ENCODE peak calls at places on chromosome 14, in eight cellular contexts. T is PC-9, A is HepG2, B is HFFc6, Q is transverse colon, H is IMR-90, I is astrocyte of the spinal cord, Y is AG09319. K is an unnamed sample.

GRCh38 chr14:57974896-57975295 is 109.0 kb upstream of the SLC35F4 start:
- DNase-seq in T (no peak), A (no peak), B (no peak), Q (no peak), H (no peak), I (no peak), Y (no peak), K (no peak)

GRCh38 chr14:72737560-72737943 is 156.3 kb downstream of the DPF3 start:
- DNase-seq in T (no peak), A (no peak), B (peak), Q (no peak), H (no peak), I (no peak), Y (no peak), K (no peak)

GRCh38 chr14:25833341-25834121 is 764.3 kb downstream of the NOVA1 start:
- DNase-seq in T (peak), A (peak), B (no peak), Q (peak), H (no peak), I (peak), Y (no peak), K (peak)

GRCh38 chr14:35533357-35534129 is 421 bp upstream of the INSM2 start:
- DNase-seq in T (peak), A (peak), B (peak), Q (peak), H (peak), I (peak), Y (no peak), K (peak)

GRCh38 chr14:80135305-80136088 is 75.8 kb downstream of the DIO2 start:
- DNase-seq in T (no peak), A (no peak), B (no peak), Q (no peak), H (no peak), I (peak), Y (no peak), K (no peak)

GRCh38 chr14:90758959-90759358 is 57.3 kb downstream of the TTC7B start:
- DNase-seq in T (no peak), A (no peak), B (no peak), Q (peak), H (peak), I (no peak), Y (no peak), K (no peak)

GRCh38 chr14:104994988-104995387 is 9.4 kb downstream of the CLBA1 start:
- DNase-seq in T (no peak), A (no peak), B (no peak), Q (no peak), H (no peak), I (no peak), Y (no peak), K (no peak)

GRCh38 chr14:31395572-31396205 is 24.7 kb downstream of the HEATR5A start:
- DNase-seq in T (no peak), A (no peak), B (no peak), Q (no peak), H (no peak), I (no peak), Y (no peak), K (no peak)

GRCh38 chr14:66662374-66662773 is 154.4 kb downstream of the GPHN start:
- DNase-seq in T (peak), A (peak), B (no peak), Q (no peak), H (no peak), I (no peak), Y (no peak), K (peak)

GRCh38 chr14:77302926-77303325 is 17.8 kb downstream of the POMT2 start:
- DNase-seq in T (peak), A (peak), B (peak), Q (no peak), H (peak), I (peak), Y (no peak), K (peak)

GRCh38 chr14:95236221-95236620 is 78.9 kb upstream of the DICER1 start:
- DNase-seq in T (no peak), A (no peak), B (no peak), Q (no peak), H (no peak), I (no peak), Y (no peak), K (no peak)

GRCh38 chr14:75978249-75978731 is 3.5 kb downstream of the TGFB3 start:
- DNase-seq in T (no peak), A (no peak), B (no peak), Q (peak), H (no peak), I (no peak), Y (no peak), K (peak)

GRCh38 chr14:101322223-101322622 is 239.1 kb upstream of the DIO3 start:
- DNase-seq in T (no peak), A (no peak), B (no peak), Q (no peak), H (no peak), I (no peak), Y (no peak), K (no peak)

GRCh38 chr14:103393687-103394626 is 8.7 kb downstream of the MARK3 start:
- DNase-seq in T (no peak), A (no peak), B (peak), Q (no peak), H (peak), I (peak), Y (no peak), K (peak)

GRCh38 chr14:74551001-74551400 is 57.4 kb downstream of the ISCA2 start:
- DNase-seq in T (no peak), A (no peak), B (no peak), Q (no peak), H (no peak), I (no peak), Y (no peak), K (no peak)

GRCh38 chr14:75476274-75476995 is 45.8 kb upstream of the BATF start:
- DNase-seq in T (no peak), A (peak), B (no peak), Q (peak), H (peak), I (no peak), Y (no peak), K (no peak)

GRCh38 chr14:102159841-102160240 is 20.1 kb downstream of the WDR20 start:
- DNase-seq in T (no peak), A (no peak), B (no peak), Q (no peak), H (no peak), I (no peak), Y (no peak), K (no peak)

GRCh38 chr14:34872822-34873590 is 2.2 kb downstream of the BAZ1A start:
- DNase-seq in T (peak), A (peak), B (peak), Q (peak), H (peak), I (peak), Y (no peak), K (peak)

GRCh38 chr14:20661197-20661596 is 19.7 kb upstream of the OR6S1 start:
- DNase-seq in T (no peak), A (no peak), B (no peak), Q (no peak), H (no peak), I (no peak), Y (no peak), K (no peak)

GRCh38 chr14:44961151-44961729 is 507 bp downstream of the KLHL28 start:
- DNase-seq in T (peak), A (no peak), B (peak), Q (peak), H (peak), I (peak), Y (no peak), K (peak)

GRCh38 chr14:64956697-64957412 is 14.3 kb upstream of the GPX2 start:
- DNase-seq in T (no peak), A (no peak), B (no peak), Q (no peak), H (no peak), I (no peak), Y (no peak), K (no peak)

GRCh38 chr14:91089958-91090535 is 23.8 kb upstream of the DGLUCY start:
- DNase-seq in T (no peak), A (no peak), B (no peak), Q (no peak), H (no peak), I (no peak), Y (no peak), K (no peak)

GRCh38 chr14:95389471-95390011 is 69.8 kb upstream of the CLMN start:
- DNase-seq in T (no peak), A (no peak), B (no peak), Q (no peak), H (no peak), I (peak), Y (no peak), K (peak)

GRCh38 chr14:103140316-103141109 is 17.3 kb downstream of the TNFAIP2 start:
- DNase-seq in T (peak), A (peak), B (no peak), Q (no peak), H (no peak), I (no peak), Y (no peak), K (peak)

GRCh38 chr14:58216544-58216943 is 16.6 kb downstream of the ACTR10 start:
- DNase-seq in T (no peak), A (no peak), B (no peak), Q (no peak), H (peak), I (peak), Y (no peak), K (no peak)

GRCh38 chr14:29584992-29585391 is 342.7 kb downstream of the PRKD1 start:
- DNase-seq in T (peak), A (peak), B (peak), Q (peak), H (peak), I (peak), Y (peak), K (peak)

GRCh38 chr14:99575043-99576023 is 28.7 kb downstream of the CCDC85C start:
- DNase-seq in T (peak), A (peak), B (peak), Q (peak), H (peak), I (no peak), Y (no peak), K (peak)

GRCh38 chr14:100640481-100641273 is 53.5 kb upstream of the BEGAIN start:
- DNase-seq in T (no peak), A (no peak), B (no peak), Q (peak), H (peak), I (peak), Y (no peak), K (no peak)

GRCh38 chr14:55336161-55336560 is 64.9 kb downstream of the FBXO34 start:
- DNase-seq in T (peak), A (no peak), B (peak), Q (peak), H (no peak), I (peak), Y (no peak), K (peak)

GRCh38 chr14:50601405-50601804 is 41.5 kb downstream of the ATL1 start:
- DNase-seq in T (no peak), A (no peak), B (peak), Q (no peak), H (no peak), I (no peak), Y (no peak), K (peak)

GRCh38 chr14:73723411-73723798 is 9.2 kb upstream of the PNMA1 start:
- DNase-seq in T (no peak), A (no peak), B (peak), Q (no peak), H (peak), I (peak), Y (no peak), K (no peak)

GRCh38 chr14:35390577-35391387 is 13.8 kb downstream of the NFKBIA start:
- DNase-seq in T (peak), A (no peak), B (peak), Q (no peak), H (no peak), I (peak), Y (no peak), K (peak)

GRCh38 chr14:105223260-105223659 is 25.1 kb upstream of the BTBD6 start:
- DNase-seq in T (no peak), A (no peak), B (no peak), Q (no peak), H (no peak), I (peak), Y (no peak), K (no peak)

DNA sequence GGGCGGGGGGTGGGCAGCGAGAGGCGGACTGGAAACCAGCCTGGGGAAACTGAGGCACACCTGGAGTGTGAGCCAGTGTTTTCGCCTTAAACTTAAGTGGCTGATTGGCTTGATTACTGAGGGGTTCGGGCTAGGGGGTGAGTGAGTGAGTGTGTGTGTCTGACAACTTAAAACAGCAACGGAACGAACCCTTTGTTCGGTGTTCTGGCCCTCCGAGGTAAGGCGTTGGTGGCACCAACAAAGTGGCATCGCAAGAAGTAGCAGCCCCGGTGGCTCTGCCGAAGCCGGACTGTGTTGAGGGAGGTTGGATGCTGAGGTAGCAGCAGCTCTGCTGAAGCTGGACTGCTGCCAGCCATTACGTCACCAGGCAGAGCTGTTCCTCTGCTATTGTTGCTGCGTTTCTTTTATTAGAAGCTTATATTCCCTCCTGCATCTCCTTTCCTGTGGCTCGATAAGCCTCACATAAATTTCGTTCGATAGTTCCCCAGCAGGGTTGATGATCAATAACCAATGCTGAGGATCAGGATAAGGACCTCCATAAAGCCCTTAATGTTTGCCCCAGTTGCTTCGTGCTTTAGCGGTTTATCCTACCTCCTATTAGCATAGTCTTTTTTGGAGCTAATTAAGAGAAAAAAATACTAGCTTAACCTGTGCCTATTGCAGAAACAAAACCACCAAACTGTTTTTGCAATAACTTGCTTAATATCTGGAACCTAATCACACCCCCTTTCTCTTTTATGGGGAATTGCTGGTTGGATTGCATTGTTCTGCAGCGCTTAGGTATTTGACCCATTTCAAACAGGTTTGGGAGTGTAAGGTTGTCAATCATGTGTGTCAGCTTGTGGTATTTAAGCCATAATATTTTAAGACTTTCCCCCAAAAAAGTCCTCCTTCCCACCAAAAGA is 1.3 kb downstream of the GPR137C start:
- DNase-seq in T (peak), A (peak), B (peak), Q (peak), H (peak), I (peak), Y (peak), K (peak)
- TF ChIP-seq CTCF in T (no peak), A (no peak), B (no peak), Q (no peak), H (no peak), I (no peak), Y (no peak), K (no peak)

DNA sequence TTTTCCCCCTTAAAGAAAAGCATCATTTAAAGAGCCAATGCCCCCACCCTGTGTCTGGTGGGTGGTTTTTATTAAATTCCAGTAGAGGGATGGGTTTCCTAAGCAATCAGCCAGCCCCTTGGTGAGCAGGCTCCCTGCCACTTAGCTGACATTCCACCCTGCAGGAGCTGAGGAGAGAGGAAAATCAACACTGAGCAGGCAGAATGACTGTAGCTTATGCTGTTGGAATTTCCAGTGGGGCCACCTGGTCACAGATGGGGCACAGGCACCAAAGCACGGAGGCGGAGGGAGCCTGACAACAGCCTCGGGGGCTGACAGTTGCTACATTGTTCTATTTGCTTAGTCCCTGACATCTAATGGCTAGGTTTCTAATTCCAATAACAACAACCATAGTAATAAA is 127.7 kb downstream of the TMEM30B start:
- DNase-seq in T (no peak), A (peak), B (no peak), Q (no peak), H (peak), I (peak), Y (no peak), K (peak)
- TF ChIP-seq CTCF in T (no peak), A (no peak), B (no peak), Q (no peak), H (no peak), I (no peak), Y (no peak), K (no peak)

GRCh38 chr14:46951103-46951502 is 299.5 kb upstream of the RPL10L start:
- DNase-seq in T (no peak), A (no peak), B (no peak), Q (no peak), H (no peak), I (no peak), Y (no peak), K (no peak)
- TF ChIP-seq CTCF in T (no peak), A (no peak), B (no peak), Q (no peak), H (no peak), I (no peak), Y (no peak), K (no peak)

GRCh38 chr14:37172024-37172869 is at the start of gene SLC25A21:
- DNase-seq in T (peak), A (peak), B (peak), Q (peak), H (peak), I (peak), Y (peak), K (peak)
- TF ChIP-seq CTCF in T (no peak), A (peak), B (peak), Q (no peak), H (peak), I (peak), Y (peak), K (peak)

GRCh38 chr14:22036541-22036940 is 362.9 kb upstream of the OR4E1 start:
- DNase-seq in T (no peak), A (no peak), B (no peak), Q (no peak), H (no peak), I (no peak), Y (no peak), K (no peak)

GRCh38 chr14:22040781-22041125 is 367.1 kb upstream of the OR4E1 start:
- DNase-seq in T (no peak), A (no peak), B (no peak), Q (no peak), H (no peak), I (no peak), Y (no peak), K (no peak)

GRCh38 chr14:22044193-22044592 is 370.6 kb upstream of the OR4E1 start:
- DNase-seq in T (no peak), A (no peak), B (no peak), Q (no peak), H (no peak), I (no peak), Y (no peak), K (no peak)

GRCh38 chr14:22046063-22046462 is 372.4 kb upstream of the OR4E1 start:
- DNase-seq in T (no peak), A (no peak), B (no peak), Q (no peak), H (no peak), I (no peak), Y (no peak), K (no peak)

GRCh38 chr14:22039938-22040780 is 366.5 kb upstream of the OR4E1 start:
- DNase-seq in T (no peak), A (peak), B (no peak), Q (no peak), H (no peak), I (no peak), Y (no peak), K (peak)
- TF ChIP-seq CTCF in T (peak), A (peak), B (peak), Q (no peak), H (peak), I (peak), Y (peak), K (peak)

GRCh38 chr14:92685784-92686355 is 62.6 kb downstream of the LGMN start:
- DNase-seq in T (no peak), A (no peak), B (no peak), Q (no peak), H (no peak), I (no peak), Y (no peak), K (no peak)

GRCh38 chr14:92687681-92688433 is 60.6 kb downstream of the LGMN start:
- DNase-seq in T (no peak), A (no peak), B (no peak), Q (no peak), H (no peak), I (peak), Y (no peak), K (no peak)

GRCh38 chr14:92688434-92689375 is 59.7 kb downstream of the LGMN start:
- DNase-seq in T (no peak), A (no peak), B (no peak), Q (peak), H (no peak), I (no peak), Y (no peak), K (no peak)

GRCh38 chr14:92686411-92686762 is 62.0 kb downstream of the LGMN start:
- DNase-seq in T (no peak), A (no peak), B (no peak), Q (no peak), H (no peak), I (no peak), Y (no peak), K (no peak)

DNA sequence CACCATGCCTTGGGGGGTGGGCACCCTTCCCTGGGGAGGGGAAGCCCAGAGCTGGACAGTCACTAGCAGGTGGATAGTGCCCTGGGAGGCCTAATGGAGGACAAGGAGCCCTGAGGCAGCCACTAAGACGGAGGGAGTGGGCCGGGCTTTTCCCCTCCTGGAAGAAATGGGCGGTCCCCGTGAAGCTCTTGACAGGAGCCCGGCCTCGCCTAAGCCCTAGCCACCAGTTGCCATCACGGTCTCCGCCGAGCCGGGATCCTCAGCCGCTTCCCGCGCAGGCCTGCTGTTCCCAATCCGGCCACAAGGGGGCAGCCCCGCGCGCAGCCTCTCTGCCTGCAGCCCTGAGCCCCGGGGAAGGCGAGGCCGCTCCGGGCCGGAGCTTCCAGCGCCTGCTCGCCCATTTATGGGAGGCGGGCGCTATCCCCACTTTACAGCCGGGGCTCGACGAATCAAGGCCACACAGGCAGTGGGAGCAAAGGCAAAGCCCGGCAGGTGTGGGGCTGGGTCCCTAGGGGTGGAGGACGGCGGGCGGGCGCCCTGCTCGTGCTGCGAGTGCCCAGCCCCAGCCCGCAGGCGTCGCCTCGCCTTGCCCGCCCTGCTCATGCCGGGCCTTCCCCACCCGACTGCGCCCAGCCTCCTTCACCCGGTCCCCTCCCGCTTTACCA is 61.5 kb downstream of the LGMN start:
- DNase-seq in T (peak), A (no peak), B (peak), Q (peak), H (peak), I (peak), Y (peak), K (peak)
- TF ChIP-seq CTCF in T (peak), A (peak), B (peak), Q (peak), H (peak), I (peak), Y (peak), K (peak)

GRCh38 chr14:70009961-70010360 is 130.7 kb downstream of the SMOC1 start:
- DNase-seq in T (no peak), A (no peak), B (no peak), Q (no peak), H (no peak), I (no peak), Y (no peak), K (no peak)
- TF ChIP-seq CTCF in T (no peak), A (no peak), B (no peak), Q (no peak), H (no peak), I (no peak), Y (no peak), K (no peak)